ENCODE peak calls at places on chromosomes 13 and 19, in nine cellular contexts. M, T, L, X, J, F, C, E and V are unnamed samples.

GRCh38 chr19:18697680-18698079 is 14.2 kb downstream of the CRTC1 start:
- DNase-seq in M (no peak), T (no peak), L (no peak), X (peak), J (no peak), F (peak), C (no peak), E (no peak), V (no peak)

GRCh38 chr19:51607077-51607476 is 23.1 kb downstream of the SIGLEC5 start:
- DNase-seq in M (no peak), T (no peak), L (no peak), X (no peak), J (no peak), F (no peak), C (no peak), E (no peak), V (no peak)

GRCh38 chr19:12767666-12768065 is 7.7 kb downstream of the HOOK2 start:
- DNase-seq in M (no peak), T (no peak), L (no peak), X (no peak), J (no peak), F (no peak), C (no peak), E (no peak), V (no peak)

GRCh38 chr19:17380426-17381138 is 3.4 kb upstream of the PLVAP start:
- DNase-seq in M (no peak), T (no peak), L (no peak), X (no peak), J (no peak), F (no peak), C (no peak), E (no peak), V (no peak)

GRCh38 chr13:55761986-55762385 is 1378.7 kb upstream of the PRR20A start:
- DNase-seq in M (no peak), T (no peak), L (peak), X (no peak), J (no peak), F (peak), C (no peak), E (no peak), V (no peak)

GRCh38 chr19:33720691-33721682 is 75.7 kb upstream of the KCTD15 start:
- DNase-seq in M (no peak), T (no peak), L (no peak), X (no peak), J (no peak), F (no peak), C (no peak), E (no peak), V (no peak)

GRCh38 chr13:113671066-113672001 is 4.3 kb downstream of the GRK1 start:
- DNase-seq in M (no peak), T (no peak), L (no peak), X (no peak), J (no peak), F (no peak), C (no peak), E (no peak), V (no peak)

GRCh38 chr13:41561179-41561578 is 103.8 kb downstream of the RGCC start:
- DNase-seq in M (no peak), T (peak), L (no peak), X (no peak), J (peak), F (no peak), C (peak), E (no peak), V (no peak)

GRCh38 chr13:77389617-77389984 is 62.7 kb upstream of the MYCBP2 start:
- DNase-seq in M (no peak), T (no peak), L (no peak), X (no peak), J (peak), F (no peak), C (no peak), E (no peak), V (no peak)

GRCh38 chr19:925912-926594 is at the start of gene ARID3A:
- DNase-seq in M (no peak), T (no peak), L (no peak), X (no peak), J (no peak), F (no peak), C (peak), E (no peak), V (no peak)